ENCODE peak calls at places on chromosomes 3 and 15, in four cellular contexts. O is endothelial cell, M is GM12865, Q is NB4. T is an unnamed sample.

GRCh38 chr3:66554178-66554577 is 53.4 kb upstream of the LRIG1 start:
- DNase-seq in O (no peak), M (no peak), Q (no peak), T (no peak)

GRCh38 chr15:37891754-37892368 is 42.6 kb upstream of the TMCO5A start:
- DNase-seq in M (peak), Q (peak), O (no peak), T (no peak)

GRCh38 chr3:100359030-100359429 is 24.5 kb downstream of the NIT2 start:
- DNase-seq in Q (no peak), O (no peak), M (no peak), T (no peak)

GRCh38 chr3:5809811-5810210 is 622.3 kb downstream of the EDEM1 start:
- DNase-seq in M (no peak), Q (no peak), O (no peak), T (no peak)

GRCh38 chr3:63980019-63980418 is 43.3 kb downstream of the PSMD6 start:
- DNase-seq in O (no peak), M (no peak), Q (no peak), T (no peak)

GRCh38 chr3:20622304-20622703 is 436.3 kb upstream of the SGO1 start:
- DNase-seq in M (no peak), Q (no peak), O (no peak), T (no peak)

GRCh38 chr3:116920836-116921596 is 211.4 kb downstream of the TUSC7 start:
- DNase-seq in Q (no peak), O (no peak), M (no peak), T (peak)

GRCh38 chr3:57446318-57446841 is 97.8 kb downstream of the DNAH12 start:
- DNase-seq in Q (no peak), O (no peak), M (no peak), T (peak)

GRCh38 chr3:168544097-168544957 is 448.6 kb upstream of the GOLIM4 start:
- DNase-seq in O (no peak), Q (no peak), M (no peak), T (no peak)

GRCh38 chr3:158819282-158819681 is 17.4 kb downstream of the MFSD1 start:
- DNase-seq in M (no peak), Q (no peak), O (no peak), T (no peak)

GRCh38 chr3:155619118-155619915 is 125.6 kb downstream of the PLCH1 start:
- DNase-seq in O (no peak), Q (no peak), M (no peak), T (no peak)

GRCh38 chr15:53473886-53474285 is 285.6 kb downstream of the WDR72 start:
- DNase-seq in O (no peak), Q (no peak), M (no peak), T (no peak)

GRCh38 chr3:162641869-162642350 is 1145.3 kb downstream of the OTOL1 start:
- DNase-seq in M (no peak), Q (no peak), O (no peak), T (no peak)

GRCh38 chr15:68631621-68632051 is 52.8 kb downstream of the CORO2B start:
- DNase-seq in Q (no peak), O (no peak), M (no peak), T (no peak)

GRCh38 chr3:9231006-9231405 is 18.4 kb downstream of the SRGAP3 start:
- DNase-seq in M (no peak), O (no peak), Q (no peak), T (no peak)

GRCh38 chr3:44159901-44160300 is 81.8 kb upstream of the TOPAZ1 start:
- DNase-seq in M (no peak), O (no peak), Q (no peak), T (no peak)

GRCh38 chr3:194006102-194006501 is 129.8 kb upstream of the HES1 start:
- DNase-seq in Q (no peak), M (no peak), O (no peak), T (no peak)

GRCh38 chr3:124559650-124560405 is 170.4 kb upstream of the UMPS start:
- DNase-seq in O (peak), Q (peak), M (peak), T (peak)

GRCh38 chr3:101829878-101830277 is 19.4 kb upstream of the NFKBIZ start:
- DNase-seq in M (peak), O (no peak), Q (no peak), T (no peak)

GRCh38 chr3:179451335-179452165 is at the start of gene GNB4:
- DNase-seq in M (peak), O (peak), Q (peak), T (no peak)

GRCh38 chr3:157051625-157052024 is 108.3 kb downstream of the CCNL1 start:
- DNase-seq in Q (no peak), O (no peak), M (no peak), T (no peak)

GRCh38 chr15:74264081-74264501 is 28.0 kb downstream of the CCDC33 start:
- DNase-seq in Q (no peak), O (no peak), M (no peak), T (no peak)

DNA sequence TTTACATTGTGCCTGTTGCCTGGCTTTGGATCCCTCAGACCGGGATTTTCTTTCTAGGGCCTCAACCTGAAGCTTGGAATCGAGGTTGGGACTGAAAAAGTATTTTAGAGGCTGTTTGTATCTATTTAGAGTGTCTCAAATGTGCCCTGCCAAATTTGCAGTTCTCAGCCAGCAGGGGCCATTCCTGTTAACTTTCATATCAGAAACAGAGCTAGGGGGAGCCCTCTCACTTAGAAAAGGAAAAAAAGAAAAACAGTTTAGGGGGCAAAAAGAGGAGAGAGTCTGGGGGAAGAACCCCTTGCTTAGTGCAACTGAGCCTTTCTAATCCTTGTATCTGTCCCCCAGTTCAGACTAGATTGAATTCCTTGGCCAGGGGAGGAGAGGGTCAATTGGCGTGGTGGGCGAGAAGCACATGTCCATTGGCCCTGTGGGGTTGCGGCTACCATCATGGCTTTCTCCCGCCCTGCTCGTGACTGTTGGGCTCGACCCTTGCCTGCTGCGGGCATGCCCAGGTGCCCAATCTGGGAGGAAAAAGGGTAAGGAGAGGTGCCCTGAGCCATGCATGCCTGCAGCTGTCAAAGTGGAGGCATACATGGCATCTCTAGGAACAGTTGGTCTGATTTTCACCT is 101.6 kb downstream of the CFAP44 start:
- DNase-seq in Q (no peak), O (no peak), M (no peak), T (no peak)
- TF ChIP-seq CTCF in Q (peak), O (no peak), M (no peak), T (peak)

GRCh38 chr3:23810342-23811116 is 4.8 kb downstream of the UBE2E1 start:
- DNase-seq in O (peak), M (peak), Q (peak), T (no peak)
- TF ChIP-seq CTCF in O (no peak), M (peak), Q (no peak), T (peak)

GRCh38 chr3:128245460-128245859 is 92.2 kb downstream of the EEFSEC start:
- DNase-seq in M (no peak), Q (no peak), O (no peak), T (no peak)
- TF ChIP-seq CTCF in M (no peak), Q (no peak), O (no peak), T (no peak)

GRCh38 chr3:42557849-42558248 is 23.9 kb downstream of the SEC22C start:
- DNase-seq in M (no peak), O (no peak), Q (peak), T (no peak)
- TF ChIP-seq CTCF in M (no peak), O (no peak), Q (peak), T (peak)

GRCh38 chr3:195261925-195262324 is 9.0 kb downstream of the XXYLT1 start:
- DNase-seq in Q (no peak), O (no peak), M (no peak), T (no peak)

GRCh38 chr3:195265363-195265976 is 5.5 kb downstream of the XXYLT1 start:
- DNase-seq in M (no peak), Q (no peak), O (no peak), T (no peak)

GRCh38 chr3:195266428-195266827 is 4.5 kb downstream of the XXYLT1 start:
- DNase-seq in O (no peak), Q (no peak), M (no peak), T (no peak)

GRCh38 chr3:195263193-195263924 is 7.6 kb downstream of the XXYLT1 start:
- DNase-seq in Q (peak), O (no peak), M (no peak), T (no peak)

GRCh38 chr3:195263925-195264575 is 6.9 kb downstream of the XXYLT1 start:
- DNase-seq in Q (no peak), O (no peak), M (no peak), T (no peak)
- TF ChIP-seq CTCF in Q (no peak), O (no peak), M (no peak), T (peak)

T was measured in LNCaP clone FGC.